ENCODE peak calls at places on chromosomes 13 and 19, in six cellular contexts. H, K, C, V, L and R are unnamed samples.

GRCh38 chr13:26424181-26424580 is 133.3 kb upstream of the WASF3 start:
- DNase-seq in H (no peak), K (no peak), C (no peak), V (no peak), L (no peak), R (no peak)

GRCh38 chr13:112174476-112175110 is 107.6 kb downstream of the SOX1 start:
- DNase-seq in H (no peak), K (no peak), C (no peak), V (no peak), L (no peak), R (no peak)

GRCh38 chr13:22357132-22357531 is 686.3 kb downstream of the FGF9 start:
- DNase-seq in H (no peak), K (no peak), C (no peak), V (no peak), L (no peak), R (no peak)

GRCh38 chr13:19182536-19182935 is 912 bp upstream of the TUBA3C start:
- DNase-seq in H (no peak), K (no peak), C (no peak), V (no peak), L (no peak), R (no peak)

GRCh38 chr13:99123101-99124045 is 77.3 kb upstream of the UBAC2 start:
- DNase-seq in H (no peak), K (peak; percentile 19), C (no peak), V (no peak), L (no peak), R (no peak)

GRCh38 chr13:102847272-102848234 is 1.7 kb downstream of the ERCC5 start:
- DNase-seq in H (no peak), K (peak; percentile 54), C (peak; percentile 27), V (no peak), L (no peak), R (no peak)

GRCh38 chr19:14248578-14249011 is 42.6 kb upstream of the ADGRL1 start:
- DNase-seq in H (no peak), K (no peak), C (peak; percentile 22), V (peak; percentile 26), L (no peak), R (peak; percentile 66)

GRCh38 chr13:84430015-84430414 is 547.7 kb upstream of the SLITRK1 start:
- DNase-seq in H (no peak), K (peak; percentile 40), C (no peak), V (no peak), L (no peak), R (no peak)

GRCh38 chr19:54178581-54179261 is 5.8 kb upstream of the TMC4 start:
- DNase-seq in H (no peak), K (no peak), C (no peak), V (peak; percentile 41), L (no peak), R (peak; percentile 52)

GRCh38 chr13:64470751-64471150 is 2759.4 kb downstream of the PCDH9 start:
- DNase-seq in H (no peak), K (no peak), C (no peak), V (no peak), L (no peak), R (no peak)

DNA sequence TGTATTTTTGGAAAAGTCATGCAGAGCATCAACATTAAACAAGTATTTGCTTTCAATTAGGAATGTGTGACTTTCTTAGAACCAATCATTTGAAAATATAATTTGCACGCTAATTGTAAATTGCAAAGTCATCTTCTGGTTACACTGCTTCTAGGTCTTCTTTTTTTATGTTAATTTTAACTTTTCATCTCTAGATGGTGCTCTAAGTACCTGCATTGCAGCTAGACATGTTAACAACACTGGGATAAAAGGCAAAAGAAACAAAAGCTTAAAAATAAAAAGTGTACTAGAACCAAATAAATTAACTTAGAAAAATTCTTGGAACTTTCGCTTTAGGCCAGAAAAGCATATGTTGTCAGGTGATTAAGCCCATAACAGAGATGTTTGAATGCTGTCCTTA is 2758.2 kb downstream of the PCDH9 start:
- DNase-seq in H (peak; percentile 15), K (peak; percentile 60), C (peak; percentile 59), V (no peak), L (no peak), R (peak; percentile 58)
- TF ChIP-seq BHLHE40 in H (no peak), K (no peak), C (no peak), V (no peak), L (no peak), R (no peak)

GRCh38 chr13:95684463-95684862 is 7.5 kb downstream of the DNAJC3 start:
- DNase-seq in H (no peak), K (no peak), C (no peak), V (no peak), L (no peak), R (no peak)
- TF ChIP-seq BHLHE40 in H (no peak), K (no peak), C (no peak), V (no peak), L (no peak), R (no peak)

DNA sequence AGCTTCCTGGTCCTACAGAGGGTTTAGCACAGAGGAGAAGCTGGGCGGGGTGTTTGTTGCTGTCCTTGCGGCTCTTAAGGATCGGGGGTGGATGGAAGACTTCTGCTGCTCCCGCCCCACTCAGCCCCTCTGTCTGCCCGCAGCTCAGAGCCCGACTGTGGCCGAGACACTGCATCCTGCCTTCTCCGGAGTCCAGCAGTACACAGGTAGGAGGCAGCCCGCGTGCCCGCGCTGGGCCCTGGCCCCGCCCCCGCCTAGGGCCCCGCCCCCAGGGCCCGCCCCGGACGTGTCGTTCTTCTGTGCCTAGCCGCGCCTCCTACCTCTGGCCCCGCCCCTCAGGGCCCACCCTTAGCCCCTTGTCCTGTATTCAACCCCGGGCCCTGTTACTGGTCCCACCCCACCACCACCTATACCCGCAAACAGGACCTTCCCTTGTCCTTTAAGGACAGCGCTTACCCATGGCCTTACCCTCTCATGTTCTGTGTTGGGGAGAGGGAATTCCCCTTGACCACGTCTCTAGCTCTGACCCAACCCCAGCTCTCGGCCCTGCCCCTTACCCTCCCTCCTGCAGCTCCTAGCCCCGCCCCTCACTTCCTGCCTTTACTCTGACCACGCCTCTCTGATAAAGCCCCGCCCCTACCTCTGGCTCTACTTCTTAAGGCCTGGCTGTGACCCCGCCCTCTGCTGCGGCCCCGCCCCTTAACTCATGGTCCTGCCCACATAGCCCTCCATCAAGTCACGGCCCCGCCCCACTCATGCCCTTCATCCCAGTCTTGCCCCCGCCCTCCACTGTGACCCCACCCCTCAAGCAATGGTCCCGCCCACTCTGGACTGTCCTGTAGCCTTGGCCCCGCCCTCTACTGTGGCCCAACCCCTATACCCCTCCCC is 60.5 kb downstream of the CELF5 start:
- DNase-seq in H (peak; percentile 87), K (peak; percentile 37), C (peak; percentile 99), V (peak; percentile 89), L (no peak), R (peak; percentile 94)
- TF ChIP-seq BHLHE40 in H (no peak), K (no peak), C (no peak), V (no peak), L (no peak), R (no peak)

DNA sequence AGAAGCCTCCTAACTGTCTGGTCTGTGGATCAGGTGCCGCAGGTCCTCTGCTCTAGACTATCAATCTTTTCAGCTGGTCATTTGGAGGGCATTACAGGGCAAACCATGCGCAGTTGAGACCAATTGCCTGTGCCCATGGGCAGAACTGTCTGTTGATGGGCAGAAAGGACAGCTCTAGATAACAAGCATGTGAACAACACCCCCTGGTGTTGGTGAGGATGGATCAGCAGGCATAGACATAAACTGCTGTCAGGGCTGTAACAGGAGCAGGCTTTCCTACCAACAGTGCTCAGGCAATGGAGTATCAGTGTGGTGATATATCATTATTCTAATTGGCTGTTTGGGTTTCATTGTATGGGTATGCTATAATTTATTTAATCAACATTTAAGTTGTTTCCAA is 104.7 kb upstream of the KL start:
- DNase-seq in H (peak; percentile 36), K (peak; percentile 57), C (peak; percentile 57), V (no peak), L (no peak), R (peak; percentile 37)
- TF ChIP-seq BHLHE40 in H (no peak), K (no peak), C (no peak), V (no peak), L (no peak), R (no peak)

GRCh38 chr13:33150662-33151061 is 134.4 kb downstream of the KL start:
- DNase-seq in H (no peak), K (no peak), C (no peak), V (no peak), L (peak; percentile 73), R (no peak)

GRCh38 chr13:33152389-33152788 is 133.2 kb downstream of the STARD13 start:
- DNase-seq in H (no peak), K (no peak), C (no peak), V (no peak), L (no peak), R (no peak)

GRCh38 chr13:33150146-33150545 is 133.9 kb downstream of the KL start:
- DNase-seq in H (peak; percentile 34), K (peak; percentile 60), C (no peak), V (no peak), L (no peak), R (no peak)

GRCh38 chr13:33154911-33155310 is 130.6 kb downstream of the STARD13 start:
- DNase-seq in H (no peak), K (no peak), C (no peak), V (no peak), L (no peak), R (no peak)

DNA sequence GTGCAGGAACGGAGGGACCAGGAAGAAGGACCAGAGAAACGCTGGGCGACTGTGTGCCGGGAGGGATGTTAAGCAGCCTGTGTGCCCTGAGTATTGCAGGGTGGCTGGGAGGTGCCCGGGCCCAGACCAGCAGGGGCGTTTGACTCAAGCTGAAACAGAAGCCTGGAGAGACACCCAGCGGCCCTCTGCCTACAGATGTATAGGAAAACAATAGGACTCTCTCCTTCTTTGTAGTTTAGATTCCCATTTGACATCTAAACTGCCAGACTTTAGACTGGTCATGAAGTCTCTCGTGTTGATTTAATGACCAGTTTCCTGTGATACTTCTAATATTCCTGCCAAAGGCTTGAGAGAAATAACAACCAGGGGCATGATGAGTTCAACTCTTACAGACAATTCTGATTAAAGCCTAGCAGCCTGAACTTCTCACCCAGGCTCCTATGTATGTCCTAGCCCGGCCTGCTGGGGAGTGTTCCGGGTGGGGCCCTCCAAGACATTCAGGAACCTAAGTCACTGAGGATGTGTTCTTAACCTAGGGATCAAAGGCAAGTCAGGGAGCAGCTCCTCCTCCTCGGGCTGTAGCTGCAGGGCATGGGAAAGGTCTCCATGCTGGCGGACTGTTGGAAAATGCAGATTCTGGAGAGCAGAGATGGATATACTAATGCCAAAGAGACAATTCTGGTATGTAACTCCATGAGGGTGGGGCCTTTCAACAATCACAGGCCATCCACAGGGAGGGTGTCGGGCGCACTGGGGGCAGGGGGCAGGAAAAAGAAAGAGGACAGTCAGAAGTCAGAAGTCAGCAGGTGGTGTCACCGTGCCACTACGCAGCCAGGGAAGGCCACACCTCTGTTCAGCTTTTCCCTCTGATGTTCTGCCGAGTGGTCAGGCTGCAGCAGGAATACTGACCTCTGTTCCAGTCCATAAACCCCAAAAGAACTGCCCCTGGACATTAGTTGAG is 131.9 kb downstream of the STARD13 start:
- DNase-seq in H (peak; percentile 10), K (peak; percentile 38), C (no peak), V (no peak), L (no peak), R (no peak)
- TF ChIP-seq BHLHE40 in H (no peak), K (no peak), C (no peak), V (no peak), L (no peak), R (no peak)

DNA sequence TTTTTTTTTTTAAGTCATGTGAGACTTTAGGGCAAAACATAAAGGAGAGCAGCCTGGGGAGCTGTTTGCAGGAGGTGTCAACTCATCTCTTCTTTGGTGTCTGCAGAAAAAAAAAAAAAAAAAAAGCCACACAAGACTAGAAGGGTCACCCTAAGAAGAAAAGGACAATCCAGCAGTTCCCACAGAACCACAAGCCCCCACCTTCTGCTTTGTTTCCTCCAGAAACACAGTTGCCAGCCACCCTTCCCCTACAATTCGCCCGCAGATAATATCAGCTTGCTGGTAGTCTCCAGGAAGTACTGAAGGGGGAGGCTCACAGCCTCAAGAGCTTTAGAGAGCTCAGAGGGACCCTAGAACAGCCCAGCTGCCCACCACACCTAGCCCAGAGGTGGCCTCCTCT is 22.3 kb upstream of the ZBTB7A start:
- DNase-seq in H (no peak), K (no peak), C (no peak), V (no peak), L (no peak), R (no peak)
- TF ChIP-seq BHLHE40 in H (no peak), K (no peak), C (no peak), V (no peak), L (no peak), R (no peak)